ENCODE peak calls at places on chromosomes 5 and 9, in eight cellular contexts. C, I, S, G, N, Y, X and V are unnamed samples.

GRCh38 chr9:70587143-70587710 is 172.8 kb upstream of the KLF9 start:
- DNase-seq in C (peak), I (peak), S (no peak), G (no peak), N (no peak), Y (no peak), X (no peak), V (no peak)

GRCh38 chr9:97529363-97530076 is 28.1 kb downstream of the TMOD1 start:
- DNase-seq in C (no peak), I (peak), S (peak), G (no peak), N (peak), Y (no peak), X (no peak), V (no peak)

GRCh38 chr9:131731237-131731995 is 8.5 kb downstream of the RAPGEF1 start:
- DNase-seq in C (no peak), I (no peak), S (no peak), G (peak), N (no peak), Y (no peak), X (no peak), V (no peak)

GRCh38 chr5:110053824-110054223 is 364.1 kb downstream of the MAN2A1 start:
- DNase-seq in C (no peak), I (no peak), S (no peak), G (no peak), N (no peak), Y (no peak), X (no peak), V (no peak)

GRCh38 chr9:126411225-126411947 is 84.8 kb downstream of the MVB12B start:
- DNase-seq in C (no peak), I (no peak), S (no peak), G (no peak), N (no peak), Y (no peak), X (no peak), V (peak)

GRCh38 chr5:57277085-57277484 is 103.2 kb downstream of the GPBP1 start:
- DNase-seq in C (no peak), I (no peak), S (no peak), G (no peak), N (no peak), Y (no peak), X (peak), V (peak)

GRCh38 chr5:99243111-99243510 is 314.3 kb upstream of the CHD1 start:
- DNase-seq in C (no peak), I (no peak), S (no peak), G (no peak), N (no peak), Y (no peak), X (no peak), V (no peak)

GRCh38 chr5:59608745-59609144 is 284.8 kb downstream of the PDE4D start:
- DNase-seq in C (no peak), I (peak), S (no peak), G (no peak), N (no peak), Y (no peak), X (peak), V (no peak)

GRCh38 chr5:56538580-56538979 is 276.8 kb upstream of the MAP3K1 start:
- DNase-seq in C (no peak), I (no peak), S (no peak), G (no peak), N (no peak), Y (no peak), X (no peak), V (no peak)

GRCh38 chr5:93433422-93433821 is 147.6 kb downstream of the NR2F1-AS1 start:
- DNase-seq in C (no peak), I (peak), S (no peak), G (no peak), N (no peak), Y (no peak), X (no peak), V (no peak)

GRCh38 chr5:113182658-113183344 is 206.2 kb downstream of the DCP2 start:
- DNase-seq in C (no peak), I (no peak), S (no peak), G (no peak), N (no peak), Y (no peak), X (no peak), V (no peak)

GRCh38 chr5:39759696-39760095 is 334.9 kb upstream of the DAB2 start:
- DNase-seq in C (no peak), I (no peak), S (no peak), G (no peak), N (no peak), Y (no peak), X (no peak), V (peak)